ENCODE peak calls at places on chromosomes 13 and 19, in five cellular contexts. One of them, this sample, is unnamed.

GRCh38 chr19:8611890-8612806 is 1.6 kb upstream of the ADAMTS10 start:
- DNase-seq in H9: peak
- DNase-seq in IMR-90: peak
- DNase-seq in H1: no peak
- DNase-seq in mesenchymal stem cell: peak
- DNase-seq in this sample: no peak

GRCh38 chr13:106473174-106473573 is 62.3 kb downstream of the EFNB2 start:
- DNase-seq in H9: no peak
- DNase-seq in IMR-90: no peak
- DNase-seq in H1: no peak
- DNase-seq in mesenchymal stem cell: no peak
- DNase-seq in this sample: no peak

GRCh38 chr13:27171244-27171829 is at the start of gene USP12:
- DNase-seq in H9: peak
- DNase-seq in IMR-90: peak
- DNase-seq in H1: peak
- DNase-seq in mesenchymal stem cell: peak
- DNase-seq in this sample: no peak

GRCh38 chr13:87778128-87778527 is 107.0 kb downstream of the SLITRK5 start:
- DNase-seq in H9: no peak
- DNase-seq in IMR-90: no peak
- DNase-seq in H1: no peak
- DNase-seq in mesenchymal stem cell: no peak
- DNase-seq in this sample: no peak

GRCh38 chr19:17902701-17903100 is 30.1 kb upstream of the CCDC124 start:
- DNase-seq in H9: no peak
- DNase-seq in IMR-90: peak
- DNase-seq in H1: no peak
- DNase-seq in mesenchymal stem cell: peak
- DNase-seq in this sample: no peak

GRCh38 chr13:111954681-111955411 is 112.1 kb upstream of the SOX1 start:
- DNase-seq in H9: no peak
- DNase-seq in IMR-90: no peak
- DNase-seq in H1: peak
- DNase-seq in mesenchymal stem cell: peak
- DNase-seq in this sample: no peak

GRCh38 chr19:5775668-5776309 is 8.8 kb downstream of the PRR22 start:
- DNase-seq in H9: no peak
- DNase-seq in IMR-90: peak
- DNase-seq in H1: no peak
- DNase-seq in mesenchymal stem cell: no peak
- DNase-seq in this sample: no peak

GRCh38 chr13:77909827-77910226 is 8.8 kb downstream of the EDNRB start:
- DNase-seq in H9: no peak
- DNase-seq in IMR-90: no peak
- DNase-seq in H1: no peak
- DNase-seq in mesenchymal stem cell: no peak
- DNase-seq in this sample: no peak

GRCh38 chr13:20175907-20176652 is 15.2 kb upstream of the GJA3 start:
- DNase-seq in H9: no peak
- DNase-seq in IMR-90: no peak
- DNase-seq in H1: no peak
- DNase-seq in mesenchymal stem cell: no peak
- DNase-seq in this sample: no peak

GRCh38 chr13:104875008-104875762 is 1660.3 kb downstream of the EFNB2 start:
- DNase-seq in H9: no peak
- DNase-seq in IMR-90: no peak
- DNase-seq in H1: no peak
- DNase-seq in mesenchymal stem cell: peak
- DNase-seq in this sample: no peak

GRCh38 chr13:45737571-45738002 is 35.5 kb downstream of the CBY2 start:
- DNase-seq in H9: peak
- DNase-seq in IMR-90: no peak
- DNase-seq in H1: peak
- DNase-seq in mesenchymal stem cell: no peak
- DNase-seq in this sample: no peak

GRCh38 chr19:16625183-16625958 is 2.6 kb downstream of the MED26 start:
- DNase-seq in H9: no peak
- DNase-seq in IMR-90: no peak
- DNase-seq in H1: no peak
- DNase-seq in mesenchymal stem cell: no peak
- DNase-seq in this sample: no peak

GRCh38 chr19:16587031-16588023 is 15.1 kb upstream of the SLC35E1 start:
- DNase-seq in H9: no peak
- DNase-seq in IMR-90: peak
- DNase-seq in H1: no peak
- DNase-seq in mesenchymal stem cell: peak
- DNase-seq in this sample: no peak

GRCh38 chr19:16036941-16037340 is 39.4 kb upstream of the TPM4 start:
- DNase-seq in H9: no peak
- DNase-seq in IMR-90: no peak
- DNase-seq in H1: no peak
- DNase-seq in mesenchymal stem cell: no peak
- DNase-seq in this sample: no peak

GRCh38 chr19:17909017-17909732 is 23.6 kb upstream of the CCDC124 start:
- DNase-seq in H9: peak
- DNase-seq in IMR-90: no peak
- DNase-seq in H1: peak
- DNase-seq in mesenchymal stem cell: no peak
- DNase-seq in this sample: no peak

GRCh38 chr19:29620931-29621351 is 14.9 kb downstream of the POP4 start:
- DNase-seq in H9: no peak
- DNase-seq in IMR-90: no peak
- DNase-seq in H1: no peak
- DNase-seq in mesenchymal stem cell: no peak
- DNase-seq in this sample: no peak

GRCh38 chr19:13079542-13079986 is 23.1 kb downstream of the LYL1 start:
- DNase-seq in H9: no peak
- DNase-seq in IMR-90: peak
- DNase-seq in H1: no peak
- DNase-seq in mesenchymal stem cell: no peak
- DNase-seq in this sample: no peak

GRCh38 chr19:34676697-34677385 is at the start of gene SCGB2B2:
- DNase-seq in H9: peak
- DNase-seq in IMR-90: no peak
- DNase-seq in H1: no peak
- DNase-seq in mesenchymal stem cell: no peak
- DNase-seq in this sample: no peak

GRCh38 chr19:18164072-18164471 is 9.5 kb upstream of the IFI30 start:
- DNase-seq in H9: no peak
- DNase-seq in IMR-90: no peak
- DNase-seq in H1: no peak
- DNase-seq in mesenchymal stem cell: no peak
- DNase-seq in this sample: no peak

GRCh38 chr13:46831588-46832194 is 34.7 kb upstream of the ESD start:
- DNase-seq in H9: no peak
- DNase-seq in IMR-90: peak
- DNase-seq in H1: peak
- DNase-seq in mesenchymal stem cell: peak
- DNase-seq in this sample: peak

GRCh38 chr19:18464646-18465045 is 26.7 kb upstream of the ISYNA1 start:
- DNase-seq in H9: no peak
- DNase-seq in IMR-90: peak
- DNase-seq in H1: no peak
- DNase-seq in mesenchymal stem cell: peak
- DNase-seq in this sample: no peak

GRCh38 chr19:40444181-40445005 is at the start of gene SERTAD3:
- DNase-seq in H9: peak
- DNase-seq in IMR-90: peak
- DNase-seq in H1: peak
- DNase-seq in mesenchymal stem cell: peak
- DNase-seq in this sample: peak

GRCh38 chr19:40443930-40444180 is 280 bp downstream of the SERTAD3 start:
- DNase-seq in H9: no peak
- DNase-seq in IMR-90: no peak
- DNase-seq in H1: no peak
- DNase-seq in mesenchymal stem cell: no peak
- DNase-seq in this sample: peak

GRCh38 chr19:40442328-40443130 is 1.6 kb downstream of the SERTAD3 start:
- DNase-seq in H9: no peak
- DNase-seq in IMR-90: no peak
- DNase-seq in H1: no peak
- DNase-seq in mesenchymal stem cell: no peak
- DNase-seq in this sample: no peak

GRCh38 chr19:40443131-40443929 is 805 bp downstream of the SERTAD3 start:
- DNase-seq in H9: peak
- DNase-seq in IMR-90: peak
- DNase-seq in H1: peak
- DNase-seq in mesenchymal stem cell: peak
- DNase-seq in this sample: peak

DNA sequence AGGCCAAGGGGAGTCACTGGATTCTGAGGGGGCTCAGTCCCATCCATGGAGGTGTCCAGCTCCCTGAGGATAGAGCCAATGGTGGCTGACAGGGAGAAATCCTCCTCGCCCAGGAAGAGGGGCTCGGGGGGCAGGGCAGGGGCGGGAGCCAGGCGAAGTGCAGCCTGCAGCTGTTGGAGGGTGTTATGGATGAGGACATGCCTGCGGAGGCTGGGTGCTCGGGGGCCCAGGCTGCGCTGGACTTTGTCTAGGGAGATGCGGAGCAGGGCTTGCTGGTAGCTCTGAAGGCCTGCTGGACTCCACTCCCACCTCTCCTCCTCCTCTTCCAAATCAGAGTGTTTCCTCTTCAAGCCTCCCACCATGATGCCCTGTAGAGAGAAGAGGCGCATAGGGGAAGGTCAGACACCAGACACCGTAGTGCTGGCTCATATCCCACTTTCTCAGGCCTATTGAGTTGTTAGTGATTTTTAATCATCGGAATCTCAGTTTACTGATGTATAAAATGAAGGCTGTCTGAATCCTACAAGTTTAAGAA is 2.3 kb downstream of the SERTAD3 start:
- DNase-seq in H9: no peak
- DNase-seq in IMR-90: no peak
- DNase-seq in H1: no peak
- DNase-seq in mesenchymal stem cell: no peak
- DNase-seq in this sample: no peak
- H3K4ac ChIP-seq in H9: no peak
- H3K4ac ChIP-seq in IMR-90: no peak
- H3K4ac ChIP-seq in H1: no peak
- H3K4ac ChIP-seq in mesenchymal stem cell: no peak
- H3K4ac ChIP-seq in this sample: no peak

DNA sequence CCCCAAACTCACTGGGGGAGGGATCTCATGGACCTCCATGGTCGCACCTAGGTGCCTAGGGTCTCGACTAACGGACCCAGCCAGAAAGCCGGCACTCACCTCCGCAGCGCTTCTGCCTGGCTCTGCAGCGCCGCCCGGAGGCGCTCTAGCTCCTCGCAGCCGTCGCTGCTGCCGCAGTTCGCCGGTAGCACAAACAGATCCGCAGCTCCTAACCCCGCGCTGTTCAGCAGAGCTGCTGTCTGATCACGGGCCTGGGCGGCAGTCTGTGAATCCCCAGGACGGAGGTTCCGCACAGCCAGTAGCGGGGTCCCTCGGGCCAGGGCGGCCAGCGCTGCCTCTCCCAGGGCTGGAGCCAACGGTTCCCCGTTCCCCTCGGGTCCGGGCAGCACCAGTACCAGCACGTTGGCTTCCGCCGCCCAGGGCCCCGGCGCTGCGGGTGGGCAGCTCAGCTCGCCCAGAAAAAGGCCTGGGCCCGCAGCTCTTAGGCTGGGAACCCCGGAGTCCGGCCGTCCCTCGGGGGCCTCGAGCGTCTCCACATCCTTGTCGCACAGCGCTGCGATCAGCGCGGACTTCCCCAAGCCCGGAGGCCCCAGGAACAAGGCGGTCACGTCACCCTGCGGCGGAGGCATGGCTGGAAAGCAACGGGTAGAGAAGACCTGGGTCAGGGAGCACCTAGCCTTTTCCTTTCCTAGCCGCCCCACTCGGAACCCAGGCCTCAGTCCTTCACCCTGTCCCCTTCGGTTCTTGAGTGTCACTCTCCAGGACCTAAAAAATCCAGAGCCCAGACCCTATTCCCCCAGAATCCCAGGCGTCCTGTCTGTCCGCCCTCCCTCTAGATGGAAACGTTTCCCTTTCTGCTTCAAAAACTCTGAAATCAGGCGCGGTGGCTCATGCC is 977 bp downstream of the IRGQ start:
- DNase-seq in H9: peak
- DNase-seq in IMR-90: peak
- DNase-seq in H1: peak
- DNase-seq in mesenchymal stem cell: peak
- DNase-seq in this sample: peak
- H4K91ac ChIP-seq in H9: no peak
- H4K91ac ChIP-seq in IMR-90: peak
- H4K91ac ChIP-seq in H1: no peak
- H4K91ac ChIP-seq in mesenchymal stem cell: peak
- H4K91ac ChIP-seq in this sample: no peak

GRCh38 chr13:91207261-91207660 is 140.2 kb upstream of the MIR17HG start:
- DNase-seq in H9: no peak
- DNase-seq in IMR-90: no peak
- DNase-seq in H1: no peak
- DNase-seq in mesenchymal stem cell: no peak
- DNase-seq in this sample: no peak
- H2BK5ac ChIP-seq in H9: no peak
- H2BK5ac ChIP-seq in IMR-90: no peak
- H2BK5ac ChIP-seq in H1: no peak
- H2BK5ac ChIP-seq in mesenchymal stem cell: no peak
- H2BK5ac ChIP-seq in this sample: no peak

GRCh38 chr19:50384685-50385535 is 763 bp downstream of the POLD1 start:
- DNase-seq in H9: no peak
- DNase-seq in IMR-90: peak
- DNase-seq in H1: no peak
- DNase-seq in mesenchymal stem cell: peak
- DNase-seq in this sample: peak

GRCh38 chr19:50383852-50384684 is at the start of gene POLD1:
- DNase-seq in H9: peak
- DNase-seq in IMR-90: peak
- DNase-seq in H1: peak
- DNase-seq in mesenchymal stem cell: peak
- DNase-seq in this sample: peak

GRCh38 chr19:50387868-50388245 is 3.7 kb downstream of the POLD1 start:
- DNase-seq in H9: no peak
- DNase-seq in IMR-90: no peak
- DNase-seq in H1: no peak
- DNase-seq in mesenchymal stem cell: no peak
- DNase-seq in this sample: no peak

GRCh38 chr19:50383307-50383851 is 768 bp upstream of the POLD1 start:
- DNase-seq in H9: peak
- DNase-seq in IMR-90: no peak
- DNase-seq in H1: no peak
- DNase-seq in mesenchymal stem cell: no peak
- DNase-seq in this sample: no peak

DNA sequence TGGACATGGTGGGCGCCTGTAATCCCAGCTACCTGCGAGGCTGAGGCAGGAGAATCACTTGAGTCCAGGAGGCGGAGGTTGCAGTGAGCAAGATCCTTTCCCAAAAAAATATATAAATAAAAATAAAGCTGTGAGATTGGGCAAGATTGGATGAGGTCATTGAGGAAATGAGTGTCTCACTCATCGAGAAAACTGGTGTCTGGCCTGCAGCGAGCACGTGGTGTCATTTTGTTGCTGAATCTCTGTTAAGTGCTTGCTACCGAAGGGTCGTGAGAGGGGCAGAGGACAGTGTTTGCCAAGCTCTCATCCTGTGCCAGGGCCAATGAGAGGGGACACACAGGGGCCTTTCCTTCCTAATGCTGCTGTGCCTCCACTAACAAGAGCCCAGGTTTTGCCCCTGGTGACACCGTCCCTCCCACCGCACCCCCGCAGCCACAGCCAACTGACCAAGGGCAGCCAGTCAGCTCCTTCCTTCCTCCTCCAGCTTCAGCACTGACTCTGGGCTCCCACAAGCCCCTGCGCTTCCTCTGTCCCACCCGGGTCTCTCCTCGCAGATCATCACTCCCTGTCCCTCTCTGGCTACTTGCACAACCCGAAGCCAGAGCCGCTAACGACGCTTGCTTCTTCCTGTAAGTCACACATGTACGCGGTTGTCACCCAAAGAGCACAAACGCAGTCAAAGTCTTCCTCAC is 3.2 kb downstream of the POLD1 start:
- DNase-seq in H9: no peak
- DNase-seq in IMR-90: peak
- DNase-seq in H1: no peak
- DNase-seq in mesenchymal stem cell: peak
- DNase-seq in this sample: no peak
- H3K4ac ChIP-seq in H9: no peak
- H3K4ac ChIP-seq in IMR-90: no peak
- H3K4ac ChIP-seq in H1: no peak
- H3K4ac ChIP-seq in mesenchymal stem cell: no peak
- H3K4ac ChIP-seq in this sample: no peak

This sample was measured in neuronal stem cell.